ENCODE peak calls at places on chromosomes 2 and 18, in five cellular contexts. One of them, this sample, is unnamed. For H3K36me3, the result is how much of the 10 kb centered on the place peaks cover.

GRCh38 chr18:50218432-50219197 is 23.7 kb upstream of the MYO5B start:
- DNase-seq in GM23248: peak
- DNase-seq in GM06990: peak
- DNase-seq in mucosa of descending colon: peak
- DNase-seq in neuronal stem cell: peak
- DNase-seq in this sample: peak

GRCh38 chr2:35548171-35548570 is 807.4 kb upstream of the CRIM1 start:
- DNase-seq in mucosa of descending colon: no peak
- DNase-seq in GM23248: peak
- DNase-seq in GM06990: no peak
- DNase-seq in neuronal stem cell: no peak
- DNase-seq in this sample: no peak

GRCh38 chr2:15736396-15737180 is 144.9 kb downstream of the DDX1 start:
- DNase-seq in neuronal stem cell: no peak
- DNase-seq in GM23248: no peak
- DNase-seq in mucosa of descending colon: no peak
- DNase-seq in GM06990: no peak
- DNase-seq in this sample: no peak

GRCh38 chr2:54878182-54878581 is 154.7 kb downstream of the EML6 start:
- DNase-seq in neuronal stem cell: no peak
- DNase-seq in mucosa of descending colon: no peak
- DNase-seq in GM06990: no peak
- DNase-seq in GM23248: no peak
- DNase-seq in this sample: no peak

GRCh38 chr2:163343316-163343715 is 392.5 kb downstream of the FIGN start:
- DNase-seq in GM23248: no peak
- DNase-seq in mucosa of descending colon: no peak
- DNase-seq in neuronal stem cell: no peak
- DNase-seq in GM06990: no peak
- DNase-seq in this sample: peak

GRCh38 chr18:32576296-32576916 is 105.7 kb upstream of the GAREM1 start:
- DNase-seq in neuronal stem cell: peak
- DNase-seq in GM06990: no peak
- DNase-seq in mucosa of descending colon: no peak
- DNase-seq in GM23248: peak
- DNase-seq in this sample: peak

GRCh38 chr2:1248187-1248586 is 165.1 kb upstream of the TPO start:
- DNase-seq in mucosa of descending colon: no peak
- DNase-seq in neuronal stem cell: no peak
- DNase-seq in GM23248: no peak
- DNase-seq in GM06990: no peak
- DNase-seq in this sample: no peak

GRCh38 chr18:58117685-58118403 is 73.8 kb downstream of the NEDD4L start:
- DNase-seq in GM06990: no peak
- DNase-seq in neuronal stem cell: no peak
- DNase-seq in GM23248: peak
- DNase-seq in mucosa of descending colon: no peak
- DNase-seq in this sample: no peak

GRCh38 chr18:39862341-39862740 is 2092.7 kb upstream of the PIK3C3 start:
- DNase-seq in neuronal stem cell: no peak
- DNase-seq in GM23248: peak
- DNase-seq in GM06990: no peak
- DNase-seq in mucosa of descending colon: no peak
- DNase-seq in this sample: no peak

GRCh38 chr2:197191177-197191947 is 119.2 kb downstream of the ANKRD44 start:
- DNase-seq in neuronal stem cell: peak
- DNase-seq in mucosa of descending colon: no peak
- DNase-seq in GM23248: peak
- DNase-seq in GM06990: no peak
- DNase-seq in this sample: peak

GRCh38 chr2:229910832-229911412 is 10.9 kb downstream of the TRIP12 start:
- DNase-seq in mucosa of descending colon: no peak
- DNase-seq in GM23248: peak
- DNase-seq in GM06990: no peak
- DNase-seq in neuronal stem cell: no peak
- DNase-seq in this sample: peak

GRCh38 chr2:28281739-28282138 is 110.9 kb upstream of the FOSL2 start:
- DNase-seq in GM23248: no peak
- DNase-seq in GM06990: no peak
- DNase-seq in neuronal stem cell: no peak
- DNase-seq in mucosa of descending colon: no peak
- DNase-seq in this sample: no peak

GRCh38 chr18:43129946-43130523 is 14.6 kb upstream of the RIT2 start:
- DNase-seq in neuronal stem cell: no peak
- DNase-seq in GM06990: no peak
- DNase-seq in mucosa of descending colon: no peak
- DNase-seq in GM23248: peak
- DNase-seq in this sample: no peak

GRCh38 chr2:43240762-43241150 is 14.3 kb upstream of the ZFP36L2 start:
- DNase-seq in mucosa of descending colon: no peak
- DNase-seq in GM06990: no peak
- DNase-seq in neuronal stem cell: no peak
- DNase-seq in GM23248: no peak
- DNase-seq in this sample: no peak

DNA sequence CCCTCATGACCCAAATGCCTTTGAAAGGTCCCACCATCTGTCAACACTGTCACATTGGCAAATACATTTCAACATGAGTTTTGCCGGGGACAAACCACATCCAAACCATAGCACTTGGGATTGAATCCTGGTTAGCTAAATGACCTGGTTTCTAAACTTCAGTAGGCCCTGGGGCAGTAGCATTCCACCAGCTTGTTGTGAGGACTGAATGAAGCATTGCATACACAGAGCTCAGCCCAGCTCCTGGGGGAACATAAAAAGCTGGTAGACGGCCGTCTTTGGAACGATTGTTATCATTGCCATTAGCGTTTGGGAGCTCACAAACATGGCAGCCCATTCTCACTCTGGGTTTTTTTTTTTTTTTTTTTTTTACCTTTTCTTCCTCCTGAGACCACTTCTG is 57.5 kb upstream of the CXCR4 start:
- DNase-seq in GM06990: no peak
- DNase-seq in mucosa of descending colon: no peak
- DNase-seq in GM23248: no peak
- DNase-seq in neuronal stem cell: no peak
- DNase-seq in this sample: no peak
- H3K36me3 ChIP-seq in GM06990: under half
- H3K36me3 ChIP-seq in mucosa of descending colon: under half
- H3K36me3 ChIP-seq in GM23248: under half
- H3K36me3 ChIP-seq in neuronal stem cell: under half
- H3K36me3 ChIP-seq in this sample: under half

DNA sequence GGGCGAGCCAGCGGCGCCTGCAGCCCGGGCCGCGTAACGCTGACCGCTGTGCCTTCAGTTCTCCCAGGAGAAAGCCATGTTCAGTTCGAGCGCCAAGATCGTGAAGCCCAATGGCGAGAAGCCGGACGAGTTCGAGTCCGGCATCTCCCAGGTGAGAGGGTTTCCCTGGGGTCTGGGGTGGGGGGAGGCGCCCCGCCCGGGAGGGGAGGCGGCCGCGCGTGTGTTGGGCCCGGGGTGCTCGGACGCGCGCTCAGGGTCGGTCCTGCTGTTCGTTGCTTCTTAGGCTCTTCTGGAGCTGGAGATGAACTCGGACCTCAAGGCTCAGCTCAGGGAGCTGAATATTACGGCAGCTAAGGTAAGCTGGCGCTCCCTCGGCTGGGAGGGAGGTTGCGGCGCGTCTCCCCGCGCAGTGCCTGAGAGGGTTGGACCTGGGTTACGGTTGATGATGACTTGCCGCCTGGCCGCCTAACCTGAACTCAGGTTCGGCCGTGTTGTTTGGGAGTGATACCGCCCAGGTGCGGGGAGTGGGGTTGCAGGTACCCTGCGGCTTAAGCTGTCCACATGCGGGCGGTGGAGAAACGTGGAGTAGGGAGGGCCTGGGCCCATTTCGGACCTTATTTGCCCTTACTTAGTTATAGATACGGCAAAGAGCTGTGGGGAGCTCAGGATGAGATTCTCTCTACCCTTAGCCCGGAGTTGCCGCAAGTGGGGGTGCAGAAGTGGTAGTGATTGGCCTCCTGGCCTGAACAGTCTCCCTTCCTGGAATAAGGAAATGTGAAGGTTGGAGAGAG is 669 bp downstream of the RPS7 start:
- DNase-seq in neuronal stem cell: no peak
- DNase-seq in mucosa of descending colon: no peak
- DNase-seq in GM23248: peak
- DNase-seq in GM06990: peak
- DNase-seq in this sample: no peak
- H3K36me3 ChIP-seq in neuronal stem cell: under half
- H3K36me3 ChIP-seq in mucosa of descending colon: under half
- H3K36me3 ChIP-seq in GM23248: under half
- H3K36me3 ChIP-seq in GM06990: under half
- H3K36me3 ChIP-seq in this sample: under half

DNA sequence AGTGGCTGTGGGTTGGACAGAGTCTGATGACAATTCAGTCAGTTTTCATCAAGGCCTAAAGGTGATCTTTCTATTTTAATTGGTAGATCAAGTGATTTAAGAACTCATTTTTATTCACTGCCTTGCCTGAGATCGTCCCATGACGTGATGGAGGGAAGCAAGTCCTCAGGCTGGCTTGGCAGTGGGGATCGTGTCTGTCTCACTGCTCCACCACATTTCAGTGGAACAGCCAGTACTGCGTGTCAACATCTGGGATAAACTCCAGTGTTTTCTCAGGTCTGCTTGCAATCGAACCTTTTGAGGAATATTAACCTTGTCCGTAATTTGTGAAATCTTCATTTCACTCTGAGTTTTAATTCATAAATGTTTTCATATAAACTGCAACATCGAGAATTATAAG is 414.6 kb upstream of the SPRED2 start:
- DNase-seq in neuronal stem cell: no peak
- DNase-seq in GM23248: no peak
- DNase-seq in mucosa of descending colon: no peak
- DNase-seq in GM06990: no peak
- DNase-seq in this sample: no peak
- H3K36me3 ChIP-seq in neuronal stem cell: under half
- H3K36me3 ChIP-seq in GM23248: under half
- H3K36me3 ChIP-seq in mucosa of descending colon: under half
- H3K36me3 ChIP-seq in GM06990: under half
- H3K36me3 ChIP-seq in this sample: under half

GRCh38 chr2:86158286-86158685 is 37.0 kb downstream of the IMMT start:
- DNase-seq in GM23248: no peak
- DNase-seq in mucosa of descending colon: no peak
- DNase-seq in GM06990: no peak
- DNase-seq in neuronal stem cell: no peak
- DNase-seq in this sample: no peak

GRCh38 chr2:86157009-86157556 is 38.2 kb downstream of the IMMT start:
- DNase-seq in GM06990: no peak
- DNase-seq in neuronal stem cell: no peak
- DNase-seq in GM23248: no peak
- DNase-seq in mucosa of descending colon: no peak
- DNase-seq in this sample: no peak

DNA sequence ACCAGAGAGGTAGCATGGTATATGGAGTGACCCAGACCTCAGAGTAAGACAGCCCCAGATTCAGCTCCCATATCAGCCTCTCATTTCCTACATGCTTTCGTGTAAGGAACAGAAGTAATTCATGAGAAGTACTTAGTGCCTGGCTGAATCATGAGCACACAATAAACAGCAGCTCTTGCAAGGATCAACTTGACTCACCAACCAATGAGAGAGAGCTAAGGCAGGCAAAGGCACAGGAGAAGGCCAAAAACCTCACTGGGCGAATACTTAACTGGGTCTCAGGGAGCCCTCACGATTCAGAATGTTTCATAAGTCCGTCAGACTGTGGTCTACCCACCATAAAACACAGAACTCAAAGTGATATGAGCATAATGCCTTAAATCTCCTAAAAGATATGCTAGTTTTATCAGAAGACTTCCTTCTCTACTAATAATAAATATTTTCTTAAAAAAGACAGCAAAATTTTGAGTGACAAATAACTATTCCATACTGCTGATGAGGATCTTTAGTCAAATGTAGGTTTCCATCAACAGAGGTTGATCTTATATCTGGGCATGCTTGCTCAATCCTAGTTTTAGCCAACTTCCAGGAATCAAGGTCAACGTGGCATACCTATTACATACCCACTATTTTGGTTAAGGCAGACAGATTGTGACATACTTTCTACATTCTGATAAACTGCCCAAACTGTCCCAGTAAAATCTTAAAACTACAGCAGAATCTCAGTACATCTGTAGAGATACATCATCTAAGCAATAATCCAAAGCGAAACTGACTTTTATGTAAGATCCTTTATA is 34.9 kb downstream of the IMMT start:
- DNase-seq in neuronal stem cell: no peak
- DNase-seq in mucosa of descending colon: no peak
- DNase-seq in GM23248: no peak
- DNase-seq in GM06990: no peak
- DNase-seq in this sample: no peak
- H3K36me3 ChIP-seq in neuronal stem cell: under half
- H3K36me3 ChIP-seq in mucosa of descending colon: under half
- H3K36me3 ChIP-seq in GM23248: half or more
- H3K36me3 ChIP-seq in GM06990: under half
- H3K36me3 ChIP-seq in this sample: under half

DNA sequence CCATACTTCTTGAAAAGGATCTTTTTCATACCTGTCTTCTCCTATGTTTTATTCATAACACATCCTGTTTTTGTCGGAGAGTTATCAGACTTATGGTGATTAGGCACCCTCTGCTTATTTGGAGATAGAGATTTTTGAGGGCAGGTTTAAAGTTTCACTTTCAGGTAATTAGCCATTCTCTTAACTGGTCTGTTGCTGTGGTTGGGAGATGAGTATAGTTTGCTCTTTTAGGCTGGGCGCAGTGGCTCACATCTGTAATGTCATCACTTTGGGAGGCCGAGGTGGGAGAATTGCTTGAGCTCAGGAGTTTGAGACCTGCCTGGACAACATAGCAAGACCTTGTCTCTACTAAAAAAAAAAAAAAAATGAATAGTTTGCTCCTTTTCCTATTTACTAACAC is 25.3 kb downstream of the SFTPB start:
- DNase-seq in mucosa of descending colon: no peak
- DNase-seq in GM06990: no peak
- DNase-seq in GM23248: no peak
- DNase-seq in neuronal stem cell: no peak
- DNase-seq in this sample: no peak
- H3K36me3 ChIP-seq in mucosa of descending colon: under half
- H3K36me3 ChIP-seq in GM06990: under half
- H3K36me3 ChIP-seq in GM23248: half or more
- H3K36me3 ChIP-seq in neuronal stem cell: half or more
- H3K36me3 ChIP-seq in this sample: under half

GRCh38 chr18:7663305-7664023 is 96.3 kb downstream of the PTPRM start:
- DNase-seq in neuronal stem cell: no peak
- DNase-seq in GM06990: no peak
- DNase-seq in mucosa of descending colon: no peak
- DNase-seq in GM23248: no peak
- DNase-seq in this sample: no peak
- H3K36me3 ChIP-seq in neuronal stem cell: under half
- H3K36me3 ChIP-seq in GM06990: under half
- H3K36me3 ChIP-seq in mucosa of descending colon: under half
- H3K36me3 ChIP-seq in GM23248: under half
- H3K36me3 ChIP-seq in this sample: under half

GRCh38 chr2:239187464-239188253 is 213.2 kb downstream of the HDAC4 start:
- DNase-seq in mucosa of descending colon: peak
- DNase-seq in GM23248: no peak
- DNase-seq in GM06990: no peak
- DNase-seq in neuronal stem cell: no peak
- DNase-seq in this sample: no peak
- H3K36me3 ChIP-seq in mucosa of descending colon: under half
- H3K36me3 ChIP-seq in GM23248: under half
- H3K36me3 ChIP-seq in GM06990: under half
- H3K36me3 ChIP-seq in neuronal stem cell: under half
- H3K36me3 ChIP-seq in this sample: under half